ENCODE peak calls at places on chromosomes 2 and 18, in six cellular contexts. N is A549, Y is K562, G is HepG2, M is upper lobe of left lung, P is GM12878. J is an unnamed sample.

GRCh38 chr18:48749768-48750167 is 201.0 kb downstream of the SMAD7 start:
- ATAC-seq in N (no peak), Y (no peak), G (no peak), M (peak), P (no peak), J (peak)

GRCh38 chr2:178072383-178073301 is at the start of gene PDE11A:
- ATAC-seq in N (peak), Y (peak), G (peak), M (peak), P (peak), J (peak)

GRCh38 chr18:3836483-3836882 is 386.5 kb downstream of the TGIF1 start:
- ATAC-seq in N (no peak), Y (no peak), G (no peak), M (no peak), P (no peak), J (no peak)

GRCh38 chr2:113284481-113284880 is 5.8 kb upstream of the PAX8 start:
- ATAC-seq in N (no peak), Y (no peak), G (no peak), M (no peak), P (no peak), J (no peak)

GRCh38 chr2:132407767-132408166 is 8.8 kb upstream of the GPR39 start:
- ATAC-seq in N (no peak), Y (no peak), G (no peak), M (no peak), P (no peak), J (no peak)

GRCh38 chr18:59911600-59911999 is 11.8 kb downstream of the PMAIP1 start:
- ATAC-seq in N (no peak), Y (peak), G (no peak), M (peak), P (no peak), J (peak)

GRCh38 chr2:172639823-172640222 is 83.9 kb downstream of the PDK1 start:
- ATAC-seq in N (no peak), Y (peak), G (no peak), M (no peak), P (no peak), J (no peak)

GRCh38 chr2:85668857-85669142 is 801 bp upstream of the SFTPB start:
- ATAC-seq in N (no peak), Y (no peak), G (no peak), M (no peak), P (no peak), J (no peak)

GRCh38 chr2:173607601-173608311 is 253.1 kb downstream of the CDCA7 start:
- ATAC-seq in N (no peak), Y (no peak), G (no peak), M (peak), P (no peak), J (no peak)

GRCh38 chr2:131572175-131572574 is 44.5 kb downstream of the CCDC74A start:
- ATAC-seq in N (no peak), Y (no peak), G (no peak), M (no peak), P (no peak), J (no peak)

GRCh38 chr2:69490486-69490885 is 53.3 kb upstream of the NFU1 start:
- ATAC-seq in N (no peak), Y (no peak), G (no peak), M (no peak), P (peak), J (no peak)

GRCh38 chr2:68784849-68785248 is 50.2 kb downstream of the ARHGAP25 start:
- ATAC-seq in N (no peak), Y (no peak), G (no peak), M (peak), P (no peak), J (peak)

GRCh38 chr2:70790079-70790963 is at the start of gene FIGLA:
- ATAC-seq in N (peak), Y (no peak), G (peak), M (peak), P (no peak), J (no peak)

GRCh38 chr2:113872201-113872600 is 17.7 kb upstream of the ACTR3 start:
- ATAC-seq in N (no peak), Y (no peak), G (no peak), M (no peak), P (no peak), J (no peak)

GRCh38 chr2:9708683-9709538 is 78.1 kb upstream of the YWHAQ start:
- ATAC-seq in N (no peak), Y (no peak), G (no peak), M (no peak), P (peak), J (no peak)
- H3K27ac ChIP-seq in N (no peak), Y (no peak), G (no peak), M (no peak), P (peak), J (no peak)

GRCh38 chr2:176455865-176456291 is 186.6 kb downstream of the MTX2 start:
- ATAC-seq in N (peak), Y (no peak), G (no peak), M (peak), P (peak), J (peak)
- TF ChIP-seq EP300 in N (no peak), Y (no peak), G (no peak), M (no peak), P (no peak), J (no peak)

GRCh38 chr2:231687961-231688360 is 20.4 kb upstream of the PTMA start:
- ATAC-seq in N (no peak), Y (no peak), G (no peak), M (no peak), P (no peak), J (no peak)
- H3K4me3 ChIP-seq in N (no peak), Y (no peak), G (peak), M (no peak), P (no peak), J (no peak)

DNA sequence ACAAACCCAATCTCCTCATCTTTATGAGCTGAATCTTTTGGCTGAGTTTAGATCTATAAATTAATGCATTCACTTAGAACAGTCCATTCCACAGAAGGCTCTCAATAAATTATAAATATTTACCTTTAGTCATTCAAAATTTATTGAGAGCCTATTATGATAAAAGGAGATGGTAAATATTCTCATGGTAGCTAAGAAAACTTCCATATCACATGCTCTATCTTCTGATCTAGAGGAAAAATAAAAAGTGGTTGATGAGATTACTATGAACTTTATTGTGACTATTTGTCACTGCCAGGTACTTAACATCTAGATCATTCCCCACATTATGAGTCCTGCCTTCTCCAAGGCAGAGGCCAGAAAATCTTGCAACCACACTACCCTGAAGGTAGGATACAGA is 62.4 kb downstream of the L3MBTL4 start:
- ATAC-seq in N (no peak), Y (no peak), G (no peak), M (no peak), P (no peak), J (no peak)
- H3K27ac ChIP-seq in N (no peak), Y (no peak), G (no peak), M (no peak), P (no peak), J (no peak)

DNA sequence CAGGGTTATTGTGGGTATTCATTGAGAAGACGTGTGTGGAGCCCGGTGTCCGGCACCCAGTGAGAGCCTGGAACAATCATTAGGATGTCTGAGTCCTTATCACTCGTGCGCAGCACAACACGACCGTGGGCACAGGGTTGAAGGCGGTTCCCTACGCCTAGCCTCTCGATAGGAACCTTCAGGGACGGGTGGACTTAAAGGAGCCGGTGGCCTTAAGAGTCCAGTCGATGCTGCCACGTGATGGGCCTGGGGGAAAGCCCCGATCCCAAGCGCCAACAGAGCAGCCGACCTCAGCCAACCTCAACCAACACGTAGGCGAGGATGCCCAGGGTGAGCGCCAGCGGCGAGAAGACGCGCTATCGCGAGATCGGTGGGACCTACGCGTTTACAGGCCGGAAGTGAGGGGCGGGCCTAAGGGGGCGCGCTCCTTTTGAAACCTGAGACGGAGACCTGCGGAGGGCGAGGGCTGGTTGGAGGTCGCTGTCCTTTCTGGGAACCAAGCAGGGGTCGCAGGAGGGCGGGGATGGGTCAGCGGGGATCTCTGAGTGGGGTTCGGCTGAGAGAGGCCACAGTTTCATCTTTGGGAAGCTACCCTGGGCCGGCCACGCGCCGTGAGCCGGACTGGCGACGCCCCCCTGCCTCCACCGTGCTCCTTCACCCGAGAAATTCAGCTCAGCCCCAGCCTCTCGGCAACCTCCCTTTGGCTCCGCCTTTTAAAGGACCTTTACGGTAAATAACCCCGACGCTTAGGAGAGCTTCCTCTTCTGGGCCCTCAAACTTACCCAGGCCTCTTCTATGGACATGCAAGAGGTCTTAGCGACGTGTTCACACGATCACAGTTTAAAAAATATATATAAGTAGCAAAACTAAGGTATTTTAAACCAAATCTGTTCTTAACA is 28.3 kb downstream of the WNT10A start:
- ATAC-seq in N (peak), Y (peak), G (peak), M (peak), P (peak), J (peak)
- TF ChIP-seq EP300 in N (no peak), Y (no peak), G (no peak), M (no peak), P (peak), J (no peak)

GRCh38 chr2:47520302-47520630 is 117.3 kb downstream of the MSH2 start:
- ATAC-seq in N (no peak), Y (peak), G (no peak), M (no peak), P (no peak), J (no peak)

GRCh38 chr2:47519147-47519537 is 116.2 kb downstream of the MSH2 start:
- ATAC-seq in N (no peak), Y (no peak), G (no peak), M (no peak), P (no peak), J (no peak)

GRCh38 chr2:47519604-47520301 is 116.8 kb downstream of the MSH2 start:
- ATAC-seq in N (no peak), Y (no peak), G (no peak), M (no peak), P (no peak), J (no peak)

GRCh38 chr2:47521666-47522285 is 118.8 kb downstream of the MSH2 start:
- ATAC-seq in N (no peak), Y (no peak), G (no peak), M (no peak), P (peak), J (no peak)

GRCh38 chr2:47520825-47521665 is 118.1 kb downstream of the MSH2 start:
- ATAC-seq in N (peak), Y (peak), G (no peak), M (peak), P (peak), J (peak)
- H3K4me3 ChIP-seq in N (peak), Y (no peak), G (no peak), M (peak), P (peak), J (peak)

GRCh38 chr2:40372278-40372580 is 79.7 kb downstream of the SLC8A1 start:
- ATAC-seq in N (no peak), Y (no peak), G (no peak), M (no peak), P (no peak), J (peak)
- H3K27ac ChIP-seq in N (no peak), Y (no peak), G (no peak), M (no peak), P (no peak), J (peak)

DNA sequence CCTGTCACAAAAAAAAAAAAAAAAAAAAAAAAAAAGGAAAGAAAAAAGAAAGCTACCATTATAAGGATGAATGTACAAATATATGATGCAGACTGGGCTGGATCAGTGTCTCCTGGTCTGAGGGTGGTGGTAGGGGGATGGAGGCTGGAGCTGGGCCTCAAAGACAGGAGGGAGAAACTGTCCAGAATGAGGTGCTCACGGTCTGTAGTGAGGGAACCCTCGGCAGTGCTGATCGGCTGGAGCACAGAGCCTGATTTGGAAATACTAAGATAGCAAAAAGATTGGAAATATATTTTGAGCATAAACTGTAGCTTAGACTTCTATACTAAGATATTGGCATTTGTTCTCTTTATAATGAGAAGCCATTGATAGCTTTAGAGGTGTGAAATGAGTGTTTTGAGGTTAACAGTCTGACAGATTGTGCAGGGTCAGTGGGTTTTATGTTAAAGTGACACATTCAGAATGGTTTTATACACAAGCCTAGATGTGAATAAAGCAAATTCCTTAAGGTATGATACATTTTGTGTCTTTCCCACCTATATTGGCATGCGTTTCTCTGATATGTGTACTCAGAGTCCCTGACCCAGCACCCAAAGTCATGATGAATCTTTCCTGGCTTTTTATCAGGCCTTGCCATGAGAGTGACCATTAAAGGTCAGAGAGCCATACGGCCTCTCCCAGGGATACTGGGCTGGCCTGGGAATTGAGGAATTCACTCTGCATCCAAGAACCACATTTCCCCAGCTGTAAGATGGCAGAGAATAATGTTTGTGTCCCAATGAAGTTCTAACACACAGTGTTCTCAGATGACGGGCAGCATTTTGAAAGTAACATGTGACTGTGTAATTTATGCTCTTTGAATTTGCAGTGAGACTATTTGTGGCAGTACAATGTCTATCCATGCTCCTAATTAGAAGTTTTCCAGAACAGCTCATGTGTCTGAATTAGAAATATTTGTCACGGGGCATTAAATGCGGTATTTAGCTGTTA is 7.7 kb upstream of the SLC3A1 start:
- ATAC-seq in N (peak), Y (no peak), G (no peak), M (no peak), P (peak), J (peak)
- TF ChIP-seq EP300 in N (no peak), Y (no peak), G (no peak), M (peak), P (no peak), J (no peak)

GRCh38 chr2:29528891-29529520 is 392.4 kb downstream of the ALK start:
- ATAC-seq in N (peak), Y (no peak), G (no peak), M (peak), P (no peak), J (no peak)
- H3K4me3 ChIP-seq in N (no peak), Y (no peak), G (no peak), M (no peak), P (no peak), J (no peak)

GRCh38 chr2:100822587-100823248 is 2.8 kb downstream of the NPAS2 start:
- ATAC-seq in N (no peak), Y (no peak), G (no peak), M (no peak), P (no peak), J (no peak)

GRCh38 chr2:100826494-100826893 is 6.6 kb downstream of the NPAS2 start:
- ATAC-seq in N (no peak), Y (no peak), G (no peak), M (no peak), P (no peak), J (no peak)

GRCh38 chr2:100821913-100822260 is 1.9 kb downstream of the NPAS2 start:
- ATAC-seq in N (no peak), Y (no peak), G (no peak), M (no peak), P (no peak), J (no peak)

GRCh38 chr2:100823665-100824438 is 3.9 kb downstream of the NPAS2 start:
- ATAC-seq in N (no peak), Y (no peak), G (no peak), M (no peak), P (no peak), J (no peak)

DNA sequence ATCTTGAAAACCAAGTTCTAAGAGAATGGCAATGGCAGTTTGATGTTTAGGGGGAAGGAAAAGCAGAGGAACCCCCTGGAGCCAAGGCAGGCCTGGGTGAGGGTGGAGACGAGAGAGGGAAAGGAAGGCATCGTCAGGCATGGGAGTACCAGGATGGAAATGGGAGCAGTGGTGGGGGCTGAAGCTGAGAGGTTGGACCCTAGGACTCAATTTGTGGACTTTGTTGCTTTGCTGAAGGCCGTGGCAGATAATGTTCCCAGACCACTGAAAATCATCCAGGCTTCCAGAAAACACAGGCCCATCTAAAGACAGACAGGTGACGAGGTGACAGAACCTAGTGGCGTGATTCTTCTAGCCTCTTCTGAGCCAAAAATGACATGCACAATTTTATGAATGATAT is 4.9 kb downstream of the NPAS2 start:
- ATAC-seq in N (no peak), Y (no peak), G (no peak), M (no peak), P (no peak), J (no peak)
- H3K27ac ChIP-seq in N (no peak), Y (no peak), G (peak), M (no peak), P (no peak), J (no peak)

J was measured in gastroesophageal sphincter.